ENCODE peak calls at places on chromosomes 3 and 15, in five cellular contexts. One of them, this sample, is unnamed. For H3K36me3, the result is how much of the 10 kb centered on the place peaks cover.

GRCh38 chr3:141643391-141643790 is 94.7 kb upstream of the RNF7 start:
- DNase-seq in fibroblast of lung: no peak
- DNase-seq in HepG2: no peak
- DNase-seq in NT2/D1: no peak
- DNase-seq in neuronal stem cell: no peak
- DNase-seq in this sample: peak

GRCh38 chr3:156617145-156617544 is 57.2 kb upstream of the TIPARP start:
- DNase-seq in fibroblast of lung: no peak
- DNase-seq in neuronal stem cell: no peak
- DNase-seq in HepG2: no peak
- DNase-seq in NT2/D1: no peak
- DNase-seq in this sample: no peak

GRCh38 chr15:66877558-66878285 is 175.7 kb downstream of the SMAD6 start:
- DNase-seq in neuronal stem cell: no peak
- DNase-seq in fibroblast of lung: no peak
- DNase-seq in NT2/D1: no peak
- DNase-seq in HepG2: no peak
- DNase-seq in this sample: no peak

GRCh38 chr15:87736401-87736800 is 520.1 kb downstream of the NTRK3 start:
- DNase-seq in fibroblast of lung: no peak
- DNase-seq in neuronal stem cell: no peak
- DNase-seq in NT2/D1: no peak
- DNase-seq in HepG2: no peak
- DNase-seq in this sample: peak

GRCh38 chr3:146972726-146973125 is 367.6 kb upstream of the PLSCR5 start:
- DNase-seq in HepG2: no peak
- DNase-seq in neuronal stem cell: no peak
- DNase-seq in fibroblast of lung: no peak
- DNase-seq in NT2/D1: no peak
- DNase-seq in this sample: peak

GRCh38 chr3:11434017-11434526 is 161.9 kb downstream of the ATG7 start:
- DNase-seq in HepG2: no peak
- DNase-seq in fibroblast of lung: peak
- DNase-seq in neuronal stem cell: no peak
- DNase-seq in NT2/D1: no peak
- DNase-seq in this sample: peak

GRCh38 chr3:183513046-183513706 is 42.3 kb downstream of the KLHL6 start:
- DNase-seq in HepG2: no peak
- DNase-seq in neuronal stem cell: no peak
- DNase-seq in fibroblast of lung: no peak
- DNase-seq in NT2/D1: no peak
- DNase-seq in this sample: no peak

GRCh38 chr3:126621171-126621570 is 33.8 kb downstream of the TXNRD3 start:
- DNase-seq in fibroblast of lung: peak
- DNase-seq in neuronal stem cell: no peak
- DNase-seq in HepG2: no peak
- DNase-seq in NT2/D1: no peak
- DNase-seq in this sample: peak

GRCh38 chr15:47293763-47294162 is 423.5 kb upstream of the SEMA6D start:
- DNase-seq in fibroblast of lung: peak
- DNase-seq in HepG2: no peak
- DNase-seq in neuronal stem cell: no peak
- DNase-seq in NT2/D1: no peak
- DNase-seq in this sample: peak

GRCh38 chr3:120177151-120177550 is 82.9 kb upstream of the GSK3B start:
- DNase-seq in neuronal stem cell: no peak
- DNase-seq in NT2/D1: peak
- DNase-seq in fibroblast of lung: peak
- DNase-seq in HepG2: peak
- DNase-seq in this sample: peak

GRCh38 chr15:58203537-58203936 is 65.4 kb downstream of the AQP9 start:
- DNase-seq in neuronal stem cell: no peak
- DNase-seq in NT2/D1: no peak
- DNase-seq in HepG2: no peak
- DNase-seq in fibroblast of lung: peak
- DNase-seq in this sample: peak

GRCh38 chr3:187295635-187296034 is 4.1 kb upstream of the MASP1 start:
- DNase-seq in NT2/D1: no peak
- DNase-seq in fibroblast of lung: peak
- DNase-seq in HepG2: no peak
- DNase-seq in neuronal stem cell: no peak
- DNase-seq in this sample: no peak

GRCh38 chr3:42844815-42845214 is 30.9 kb downstream of the CYP8B1 start:
- DNase-seq in neuronal stem cell: no peak
- DNase-seq in fibroblast of lung: no peak
- DNase-seq in HepG2: no peak
- DNase-seq in NT2/D1: no peak
- DNase-seq in this sample: no peak

GRCh38 chr3:172675371-172676193 is 35.3 kb downstream of the NCEH1 start:
- DNase-seq in NT2/D1: peak
- DNase-seq in fibroblast of lung: peak
- DNase-seq in neuronal stem cell: peak
- DNase-seq in HepG2: peak
- DNase-seq in this sample: peak

DNA sequence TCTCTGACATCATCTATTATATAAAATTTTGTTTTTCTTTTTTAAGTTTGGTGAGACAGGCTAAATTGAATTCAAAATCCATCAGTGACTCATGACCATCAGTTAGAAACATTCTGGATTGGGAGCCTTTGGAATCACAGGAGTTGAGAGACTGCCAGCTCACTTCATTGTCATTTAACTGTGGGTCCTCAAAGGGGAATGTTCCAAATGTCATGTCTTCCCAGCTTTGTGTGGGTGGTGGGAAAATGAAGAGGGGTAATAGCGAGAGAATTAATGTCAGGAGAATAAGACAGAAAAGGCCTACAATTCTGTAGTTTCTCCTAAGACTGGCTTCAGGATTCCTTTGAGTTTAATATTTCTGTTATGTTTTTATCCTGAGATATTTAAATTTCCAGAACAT is 1051.9 kb downstream of the FHIT start:
- DNase-seq in HepG2: no peak
- DNase-seq in fibroblast of lung: no peak
- DNase-seq in neuronal stem cell: no peak
- DNase-seq in NT2/D1: peak
- DNase-seq in this sample: no peak
- H3K4me3 ChIP-seq in HepG2: no peak
- H3K4me3 ChIP-seq in fibroblast of lung: no peak
- H3K4me3 ChIP-seq in neuronal stem cell: no peak
- H3K4me3 ChIP-seq in NT2/D1: no peak
- H3K4me3 ChIP-seq in this sample: no peak

GRCh38 chr3:52248816-52249547 is 3.4 kb downstream of the PPM1M start:
- DNase-seq in fibroblast of lung: peak
- DNase-seq in NT2/D1: no peak
- DNase-seq in HepG2: no peak
- DNase-seq in neuronal stem cell: no peak
- DNase-seq in this sample: no peak

GRCh38 chr3:52248165-52248541 is 2.6 kb downstream of the PPM1M start:
- DNase-seq in fibroblast of lung: no peak
- DNase-seq in HepG2: no peak
- DNase-seq in NT2/D1: no peak
- DNase-seq in neuronal stem cell: no peak
- DNase-seq in this sample: no peak

GRCh38 chr3:52250122-52250521 is 4.6 kb downstream of the PPM1M start:
- DNase-seq in neuronal stem cell: no peak
- DNase-seq in fibroblast of lung: no peak
- DNase-seq in NT2/D1: no peak
- DNase-seq in HepG2: no peak
- DNase-seq in this sample: no peak

GRCh38 chr3:52247455-52248164 is 2.1 kb downstream of the PPM1M start:
- DNase-seq in HepG2: no peak
- DNase-seq in NT2/D1: no peak
- DNase-seq in fibroblast of lung: no peak
- DNase-seq in neuronal stem cell: no peak
- DNase-seq in this sample: no peak

DNA sequence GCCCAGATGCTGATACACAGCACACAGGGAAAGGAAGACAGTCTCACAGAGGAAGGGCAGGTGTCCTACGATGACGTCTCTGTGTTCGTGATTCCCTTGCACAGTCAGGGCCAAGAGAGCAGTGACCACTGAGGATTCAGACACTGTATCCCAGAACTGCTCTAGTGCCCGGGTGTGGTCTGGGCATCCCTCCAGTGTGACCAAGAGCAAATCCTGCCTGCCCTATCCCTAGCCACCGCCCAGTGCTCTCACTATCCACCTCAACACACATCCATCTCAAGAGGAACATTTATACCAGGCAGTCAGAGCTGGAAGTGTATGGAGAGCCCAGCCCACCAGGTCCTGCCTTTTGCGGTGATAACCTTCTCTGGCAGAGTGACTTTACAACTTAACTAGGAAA is 4.1 kb downstream of the PPM1M start:
- DNase-seq in HepG2: no peak
- DNase-seq in neuronal stem cell: no peak
- DNase-seq in NT2/D1: no peak
- DNase-seq in fibroblast of lung: no peak
- DNase-seq in this sample: no peak
- H3K36me3 ChIP-seq in HepG2: under half
- H3K36me3 ChIP-seq in neuronal stem cell: half or more
- H3K36me3 ChIP-seq in NT2/D1: half or more
- H3K36me3 ChIP-seq in fibroblast of lung: under half
- H3K36me3 ChIP-seq in this sample: half or more

GRCh38 chr3:31978553-31978952 is 2.5 kb downstream of the OSBPL10 start:
- DNase-seq in NT2/D1: no peak
- DNase-seq in fibroblast of lung: no peak
- DNase-seq in neuronal stem cell: no peak
- DNase-seq in HepG2: no peak
- DNase-seq in this sample: no peak
- H3K9ac ChIP-seq in NT2/D1: no peak
- H3K9ac ChIP-seq in fibroblast of lung: no peak
- H3K9ac ChIP-seq in neuronal stem cell: no peak
- H3K9ac ChIP-seq in HepG2: no peak
- H3K9ac ChIP-seq in this sample: no peak

GRCh38 chr15:84588053-84588874 is 12.5 kb upstream of the ZSCAN2 start:
- DNase-seq in HepG2: peak
- DNase-seq in fibroblast of lung: peak
- DNase-seq in neuronal stem cell: peak
- DNase-seq in NT2/D1: peak
- DNase-seq in this sample: peak
- H3K4me3 ChIP-seq in HepG2: peak
- H3K4me3 ChIP-seq in fibroblast of lung: peak
- H3K4me3 ChIP-seq in neuronal stem cell: no peak
- H3K4me3 ChIP-seq in NT2/D1: no peak
- H3K4me3 ChIP-seq in this sample: peak

GRCh38 chr3:50318615-50319014 is 3.9 kb downstream of the HYAL2 start:
- DNase-seq in HepG2: no peak
- DNase-seq in NT2/D1: no peak
- DNase-seq in neuronal stem cell: no peak
- DNase-seq in fibroblast of lung: no peak
- DNase-seq in this sample: no peak

GRCh38 chr3:50319181-50319871 is 3.2 kb downstream of the HYAL2 start:
- DNase-seq in neuronal stem cell: no peak
- DNase-seq in fibroblast of lung: no peak
- DNase-seq in HepG2: no peak
- DNase-seq in NT2/D1: no peak
- DNase-seq in this sample: no peak

GRCh38 chr3:50320853-50321145 is 1.7 kb downstream of the HYAL2 start:
- DNase-seq in fibroblast of lung: no peak
- DNase-seq in NT2/D1: no peak
- DNase-seq in neuronal stem cell: no peak
- DNase-seq in HepG2: no peak
- DNase-seq in this sample: no peak

GRCh38 chr3:50321146-50321843 is 1.2 kb downstream of the HYAL2 start:
- DNase-seq in fibroblast of lung: peak
- DNase-seq in NT2/D1: peak
- DNase-seq in HepG2: peak
- DNase-seq in neuronal stem cell: peak
- DNase-seq in this sample: peak

DNA sequence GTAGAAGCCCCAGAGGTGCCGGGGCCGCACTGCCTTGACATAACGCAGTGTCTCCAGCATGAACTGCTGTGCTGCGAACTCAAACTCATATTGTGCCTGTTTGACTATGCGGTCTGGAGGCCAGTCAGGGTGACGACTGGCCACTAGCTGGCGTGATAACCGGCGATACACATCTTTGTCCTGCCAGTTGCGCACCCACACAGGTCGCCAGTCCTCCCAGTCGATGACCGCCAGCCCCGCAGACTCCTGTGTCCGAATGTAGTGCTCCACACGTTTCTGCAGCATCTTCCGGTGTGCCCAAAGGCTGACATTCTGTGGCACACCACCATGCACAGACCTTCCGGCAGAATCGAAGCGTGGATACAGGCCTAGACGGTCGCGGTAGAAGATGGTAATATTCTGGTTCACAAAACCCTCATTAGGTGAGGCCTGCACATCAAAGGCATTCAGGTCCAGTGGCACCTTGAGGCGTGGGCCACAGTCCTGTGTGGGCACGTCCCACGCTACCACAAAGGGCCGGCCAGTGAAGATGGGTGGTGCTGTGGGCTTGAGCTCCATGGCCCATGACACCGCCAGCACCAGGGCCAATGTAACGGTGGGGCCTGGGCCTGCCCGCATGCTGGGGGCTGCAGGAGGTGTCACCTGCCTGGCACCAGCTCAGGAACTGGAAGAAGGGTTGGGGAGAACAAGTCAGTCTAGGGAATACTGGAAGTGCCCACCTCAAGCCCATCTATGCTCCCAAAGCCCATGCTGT is 2.5 kb downstream of the HYAL2 start:
- DNase-seq in NT2/D1: no peak
- DNase-seq in neuronal stem cell: no peak
- DNase-seq in fibroblast of lung: no peak
- DNase-seq in HepG2: no peak
- DNase-seq in this sample: no peak
- H3K36me3 ChIP-seq in NT2/D1: half or more
- H3K36me3 ChIP-seq in neuronal stem cell: half or more
- H3K36me3 ChIP-seq in fibroblast of lung: under half
- H3K36me3 ChIP-seq in HepG2: under half
- H3K36me3 ChIP-seq in this sample: under half